ENCODE peak calls at places on chromosomes 6 and 20, in eight cellular contexts. M, R, N, E, F, Y, O and H are unnamed samples.
A peak's percentile ranks its signal among the peaks of the same experiment; 100 is the strongest.

GRCh38 chr6:157550114-157550989 is 169.4 kb downstream of the ZDHHC14 start:
- DNase-seq in M (no peak), N (no peak), Y (no peak), R (no peak), O (no peak), E (no peak), F (no peak), H (no peak)

GRCh38 chr6:6886160-6886885 is 221.4 kb upstream of the RREB1 start:
- DNase-seq in M (no peak), E (no peak), Y (no peak), R (peak; percentile 3), N (no peak), F (no peak), O (no peak), H (no peak)

GRCh38 chr20:38447251-38447661 is 12.1 kb upstream of the SNHG17 start:
- DNase-seq in E (no peak), O (no peak), N (no peak), M (no peak), R (no peak), F (no peak), Y (no peak), H (no peak)

GRCh38 chr6:125120054-125120590 is 33.5 kb upstream of the TPD52L1 start:
- DNase-seq in E (peak; percentile 65), M (no peak), R (no peak), N (no peak), Y (no peak), O (no peak), F (no peak), H (no peak)

GRCh38 chr6:141326925-141327324 is 805.8 kb upstream of the GJE1 start:
- DNase-seq in E (no peak), R (no peak), N (no peak), O (peak; percentile 10), F (no peak), M (no peak), Y (no peak), H (no peak)

GRCh38 chr6:75084872-75085381 is 120.9 kb downstream of the COL12A1 start:
- DNase-seq in Y (no peak), N (peak; percentile 33), R (peak; percentile 84), M (no peak), O (no peak), E (no peak), F (no peak), H (no peak)

GRCh38 chr6:215335-216034 is 76.8 kb upstream of the DUSP22 start:
- DNase-seq in N (peak; percentile 12), F (no peak), Y (no peak), M (no peak), O (no peak), R (peak; percentile 57), E (peak; percentile 24), H (no peak)

GRCh38 chr20:25065044-25065624 is 7.2 kb upstream of the ACSS1 start:
- DNase-seq in O (no peak), F (no peak), M (no peak), R (no peak), E (no peak), N (no peak), Y (no peak), H (no peak)

GRCh38 chr20:20210327-20210726 is 157.6 kb upstream of the INSM1 start:
- DNase-seq in Y (no peak), R (no peak), O (no peak), F (no peak), E (no peak), N (no peak), M (no peak), H (no peak)

GRCh38 chr6:20409427-20409971 is 7.8 kb downstream of the E2F3 start:
- DNase-seq in E (peak; percentile 10), N (no peak), R (no peak), M (peak; percentile 50), Y (no peak), F (no peak), O (peak; percentile 17), H (no peak)

GRCh38 chr6:22145823-22146379 is 150.9 kb downstream of the PRL start:
- DNase-seq in E (peak; percentile 83), O (peak; percentile 20), M (peak; percentile 69), Y (peak; percentile 24), R (peak; percentile 6), N (peak; percentile 82), F (no peak), H (peak; percentile 37)

GRCh38 chr6:19312291-19312978 is 524.7 kb upstream of the ID4 start:
- DNase-seq in E (no peak), O (no peak), R (no peak), F (no peak), Y (peak; percentile 29), M (no peak), N (no peak), H (no peak)

GRCh38 chr6:71410164-71410566 is 121.6 kb downstream of the OGFRL1 start:
- DNase-seq in N (no peak), Y (no peak), M (no peak), O (no peak), F (no peak), R (no peak), E (no peak), H (no peak)

GRCh38 chr6:1336246-1336843 is 24.4 kb downstream of the FOXQ1 start:
- DNase-seq in R (peak; percentile 64), O (no peak), F (no peak), N (no peak), M (no peak), Y (no peak), E (no peak), H (no peak)

GRCh38 chr6:37111156-37111461 is 58.8 kb upstream of the PIM1 start:
- DNase-seq in M (no peak), E (no peak), O (no peak), Y (no peak), F (no peak), N (no peak), R (no peak), H (no peak)

GRCh38 chr20:17985388-17986018 is 16.7 kb downstream of the MGME1 start:
- DNase-seq in F (no peak), R (no peak), Y (no peak), E (no peak), M (no peak), N (no peak), O (no peak), H (no peak)

GRCh38 chr6:41200296-41200900 is 551 bp downstream of the TREML2 start:
- DNase-seq in F (no peak), N (peak; percentile 27), Y (no peak), R (peak; percentile 5), M (no peak), E (peak; percentile 15), O (peak; percentile 33), H (no peak)

GRCh38 chr6:154501287-154501868 is 9.1 kb downstream of the CNKSR3 start:
- DNase-seq in O (no peak), F (no peak), N (no peak), Y (no peak), E (no peak), M (no peak), R (no peak), H (no peak)

GRCh38 chr6:134028438-134028837 is 24.0 kb downstream of the SLC2A12 start:
- DNase-seq in F (no peak), Y (no peak), M (no peak), N (no peak), R (no peak), E (no peak), O (no peak), H (no peak)

GRCh38 chr6:13724174-13724573 is 12.5 kb upstream of the RANBP9 start:
- DNase-seq in R (no peak), E (no peak), F (no peak), N (no peak), Y (no peak), O (no peak), M (no peak), H (no peak)

GRCh38 chr6:42038811-42039408 is 11.4 kb upstream of the TAF8 start:
- DNase-seq in R (no peak), Y (no peak), F (no peak), E (peak; percentile 25), O (peak; percentile 95), M (no peak), N (peak; percentile 39), H (no peak)

GRCh38 chr20:47032969-47033578 is 138.4 kb downstream of the EYA2 start:
- DNase-seq in R (no peak), O (no peak), N (no peak), F (no peak), M (no peak), E (no peak), Y (no peak), H (no peak)
- TF ChIP-seq CTCF in R (no peak), O (no peak), N (no peak), F (no peak), M (no peak), E (no peak), Y (no peak), H (no peak)

GRCh38 chr20:1685304-1686052 is 27.9 kb upstream of the SIRPG start:
- DNase-seq in M (no peak), O (no peak), Y (no peak), F (no peak), N (no peak), R (no peak), E (no peak), H (no peak)
- H3K4me3 ChIP-seq in M (no peak overlapping the region), O (no peak overlapping the region), Y (no peak overlapping the region), F (no peak overlapping the region), N (no peak overlapping the region), R (no peak overlapping the region), E (no peak overlapping the region), H (no peak overlapping the region)

GRCh38 chr20:32189123-32189410 is 18.5 kb downstream of the PLAGL2 start:
- DNase-seq in R (no peak), N (no peak), O (no peak), F (no peak), E (no peak), M (no peak), Y (no peak), H (no peak)

GRCh38 chr20:32191422-32191821 is 16.1 kb downstream of the PLAGL2 start:
- DNase-seq in R (no peak), Y (no peak), M (no peak), O (no peak), F (no peak), N (no peak), E (no peak), H (no peak)

GRCh38 chr20:32190608-32191415 is 16.7 kb downstream of the PLAGL2 start:
- DNase-seq in R (no peak), O (no peak), E (no peak), F (no peak), N (peak; percentile 28), M (peak; percentile 10), Y (no peak), H (no peak)

GRCh38 chr20:32189691-32190607 is 17.6 kb downstream of the PLAGL2 start:
- DNase-seq in N (peak; percentile 46), O (no peak), E (peak; percentile 29), M (peak; percentile 41), Y (peak; percentile 70), R (peak; percentile 58), F (no peak), H (no peak)

GRCh38 chr20:32188376-32189122 is 19.0 kb downstream of the PLAGL2 start:
- DNase-seq in R (no peak), Y (no peak), F (no peak), N (no peak), O (no peak), E (no peak), M (no peak), H (no peak)
- TF ChIP-seq CTCF in R (no peak), Y (no peak), F (no peak), N (no peak), O (no peak), E (no peak), M (no peak), H (no peak)

DNA sequence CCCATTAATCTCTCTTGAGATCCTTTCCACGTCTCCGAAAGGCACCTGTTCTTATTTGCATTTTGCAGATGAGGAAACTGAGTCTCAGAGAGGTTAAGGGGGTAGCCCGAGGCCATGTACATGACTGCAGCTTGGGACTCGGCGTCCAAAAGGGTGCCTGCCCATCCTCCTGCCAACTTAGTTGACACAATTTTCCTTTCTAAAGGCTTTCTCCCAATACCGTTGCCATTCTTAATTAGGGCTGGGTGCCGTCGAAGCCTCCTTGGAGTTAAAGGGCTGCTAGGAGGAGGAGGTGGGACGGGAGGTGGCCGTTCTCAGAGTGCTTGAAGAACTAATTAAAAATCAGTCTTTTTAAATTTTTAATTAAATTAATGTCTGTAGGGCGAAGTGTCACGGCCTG is 546 bp upstream of the PSMG4 start:
- DNase-seq in O (no peak), R (no peak), E (no peak), M (no peak), F (no peak), N (no peak), Y (no peak), H (no peak)
- H3K4me3 ChIP-seq in O (peak overlapping the region; percentile 50), R (peak overlapping the region; percentile 81), E (peak overlapping the region; percentile 60), M (no peak overlapping the region), F (peak overlapping the region; percentile 92), N (peak overlapping the region; percentile 48), Y (no peak overlapping the region), H (peak overlapping the region; percentile 88)